ENCODE peak calls at places on chromosomes 5 and 9, in four cellular contexts. F is HepG2, E is GM12878, D is K562. G is an unnamed sample.

GRCh38 chr9:127396253-127396807 is 639 bp upstream of the SLC2A8 start:
- DNase-seq in F (no peak), E (no peak), D (no peak), G (no peak)

GRCh38 chr5:83745821-83746220 is 25.2 kb upstream of the HAPLN1 start:
- DNase-seq in F (no peak), E (no peak), D (no peak), G (no peak)

GRCh38 chr9:5562806-5563416 is 52.6 kb downstream of the PDCD1LG2 start:
- DNase-seq in F (no peak), E (no peak), D (no peak), G (no peak)

GRCh38 chr9:35287986-35288515 is 126.2 kb downstream of the UNC13B start:
- DNase-seq in F (no peak), E (no peak), D (no peak), G (no peak)

GRCh38 chr5:98816574-98817222 is 43.2 kb downstream of the RGMB start:
- DNase-seq in F (peak; percentile 10), E (no peak), D (no peak), G (no peak)

GRCh38 chr5:27818888-27819287 is 780.5 kb upstream of the CDH9 start:
- DNase-seq in F (no peak), E (no peak), D (no peak), G (no peak)

GRCh38 chr5:128534729-128535128 is 3.3 kb downstream of the FBN2 start:
- DNase-seq in F (no peak), E (no peak), D (no peak), G (no peak)

GRCh38 chr5:180718810-180719453 is 20.9 kb downstream of the OR2Y1 start:
- DNase-seq in F (peak; percentile 25), E (no peak), D (peak; percentile 29), G (no peak)

GRCh38 chr5:675876-676698 is 17.1 kb downstream of the TPPP start:
- DNase-seq in F (no peak), E (no peak), D (no peak), G (peak; percentile 49)

GRCh38 chr5:93584531-93585053 is 1.6 kb downstream of the NR2F1 start:
- DNase-seq in F (no peak), E (no peak), D (no peak), G (no peak)

GRCh38 chr5:68424799-68425537 is 209.4 kb downstream of the PIK3R1 start:
- DNase-seq in F (no peak), E (peak; percentile 67), D (no peak), G (no peak)

GRCh38 chr5:87770601-87771121 is 357.9 kb upstream of the CCNH start:
- DNase-seq in F (no peak), E (no peak), D (no peak), G (peak; percentile 63)

GRCh38 chr5:45179686-45180085 is 370.9 kb downstream of the MRPS30 start:
- DNase-seq in F (no peak), E (no peak), D (no peak), G (no peak)

GRCh38 chr9:38026021-38026809 is 42.8 kb downstream of the SHB start:
- DNase-seq in F (peak; percentile 29), E (no peak), D (peak; percentile 62), G (no peak)

DNA sequence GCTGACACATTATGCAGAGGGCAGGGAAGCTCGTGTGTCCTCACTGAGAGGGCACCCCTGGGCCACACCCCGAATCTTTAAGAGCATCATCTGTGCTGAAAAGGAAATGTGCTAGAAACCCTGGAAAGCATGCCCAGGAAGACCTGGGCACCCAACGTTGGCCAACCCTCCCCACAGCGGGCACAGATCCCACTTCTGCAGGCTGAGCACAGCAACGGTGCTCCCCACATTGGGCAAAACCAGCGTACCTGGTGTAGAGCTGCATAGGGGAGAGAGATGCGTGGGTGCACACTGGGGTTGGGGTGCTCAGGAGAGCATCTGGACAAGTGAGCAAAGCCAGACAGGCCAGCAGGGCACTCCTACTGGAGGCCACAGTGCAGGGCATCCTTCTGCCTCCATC is 32.6 kb downstream of the ROR2 start:
- DNase-seq in F (no peak), E (no peak), D (no peak), G (no peak)
- H3K79me2 ChIP-seq in F (no peaks in the 10 kb centered on the region), E (no peaks in the 10 kb centered on the region), D (peaks cover 78% of the 10 kb centered on the region), G (no peaks in the 10 kb centered on the region)

GRCh38 chr5:166505086-166505485 is 1786.4 kb upstream of the WWC1 start:
- DNase-seq in F (no peak), E (no peak), D (no peak), G (no peak)
- TF ChIP-seq CBX5 in F (no peak), E (no peak), D (no peak), G (no peak)

DNA sequence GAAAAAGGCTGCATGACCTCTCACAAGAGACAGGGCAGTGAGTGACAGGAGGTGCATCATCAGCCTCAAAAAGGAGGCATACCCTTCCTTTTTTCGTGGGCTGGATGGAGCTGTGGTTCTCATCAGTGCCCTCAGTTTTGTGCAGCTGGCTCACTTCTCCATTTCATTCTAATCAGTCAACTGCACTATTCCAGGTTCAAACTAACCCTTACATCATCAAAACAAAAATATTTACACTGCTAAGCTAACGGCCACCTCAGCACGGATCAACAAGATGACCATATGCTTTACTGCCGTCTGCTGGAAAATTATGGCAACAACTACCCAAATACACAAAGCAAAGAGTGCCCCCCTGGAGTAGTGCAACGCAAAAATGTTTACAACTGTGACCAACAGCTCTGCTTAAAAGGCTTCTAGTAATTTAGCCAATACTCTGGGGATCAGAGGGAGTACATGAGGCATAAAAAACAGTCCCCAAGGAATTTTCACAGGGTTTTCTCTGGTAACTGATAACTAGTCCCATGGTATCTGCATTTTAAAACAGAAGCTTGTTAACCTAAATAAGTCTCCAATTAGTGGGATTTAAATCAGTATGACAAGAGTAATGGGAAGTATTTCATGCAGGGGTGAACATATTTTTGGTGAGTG is 10.8 kb downstream of the KCNV2 start:
- DNase-seq in F (peak; percentile 58), E (peak; percentile 61), D (peak; percentile 26), G (no peak)
- TF ChIP-seq SRF in F (no peak), E (no peak), D (no peak), G (no peak)

GRCh38 chr5:169666365-169666764 is 29.3 kb downstream of the DOCK2 start:
- DNase-seq in F (no peak), E (no peak), D (no peak), G (no peak)
- H3K79me2 ChIP-seq in F (no peaks in the 10 kb centered on the region), E (peaks cover 64% of the 10 kb centered on the region), D (no peaks in the 10 kb centered on the region), G (no peaks in the 10 kb centered on the region)

DNA sequence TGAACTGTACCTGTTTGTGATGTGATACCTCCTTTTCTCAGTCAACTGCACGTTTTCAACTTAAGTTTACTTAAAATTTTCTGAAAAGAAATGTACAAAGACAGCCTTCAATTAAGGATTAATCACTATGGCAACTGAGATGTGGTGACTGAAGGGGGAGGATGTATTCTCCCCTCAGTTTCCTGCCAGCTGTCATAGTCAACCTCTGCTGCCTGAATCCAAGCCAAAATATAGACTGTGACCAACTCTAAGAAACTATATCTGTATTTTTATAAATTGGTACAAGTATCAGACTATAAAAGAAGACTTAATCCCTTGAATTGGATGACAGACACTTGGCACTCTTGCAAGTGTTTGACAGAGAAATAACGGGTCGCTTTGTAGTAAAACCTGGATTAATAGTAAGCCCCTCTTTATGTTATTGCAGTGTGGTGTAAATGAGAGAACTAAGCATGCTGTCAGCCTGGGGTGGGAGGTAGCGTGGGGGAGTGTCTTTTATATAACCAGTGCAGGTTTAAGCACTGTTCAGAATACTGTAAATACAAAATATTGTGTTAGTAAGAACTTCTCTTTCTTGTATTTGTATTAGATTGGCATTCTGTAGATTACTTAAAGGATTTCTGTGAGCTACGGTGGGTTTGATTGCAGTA is 106.4 kb downstream of the ERCC6L2 start:
- DNase-seq in F (no peak), E (no peak), D (no peak), G (no peak)
- TF ChIP-seq CBX5 in F (no peak), E (no peak), D (no peak), G (no peak)

GRCh38 chr5:7762267-7762666 is 88.7 kb downstream of the CFAP90 start:
- DNase-seq in F (no peak), E (no peak), D (no peak), G (no peak)
- TF ChIP-seq SRF in F (no peak), E (no peak), D (no peak), G (no peak)

DNA sequence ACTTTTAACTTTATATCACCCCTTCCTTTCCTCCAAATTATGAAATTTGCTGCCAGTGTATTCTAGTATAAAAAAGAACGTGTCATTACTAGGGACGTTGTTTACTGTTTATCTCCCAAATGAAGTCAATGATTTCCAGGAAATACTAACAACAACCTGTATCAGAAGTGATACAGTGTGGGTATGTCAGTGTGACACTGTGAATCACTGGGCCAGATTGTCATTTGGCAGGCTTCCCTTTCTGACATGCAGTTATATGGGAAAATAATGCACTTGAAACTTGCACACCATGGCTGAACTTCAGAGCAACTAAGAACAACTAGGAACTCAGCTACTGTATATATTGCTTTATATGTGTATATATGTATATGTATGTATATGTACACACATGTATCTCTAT is 12.6 kb downstream of the ZNF462 start:
- DNase-seq in F (no peak), E (no peak), D (no peak), G (no peak)
- H3K79me2 ChIP-seq in F (no peaks in the 10 kb centered on the region), E (no peaks in the 10 kb centered on the region), D (no peaks in the 10 kb centered on the region), G (peaks cover 100% of the 10 kb centered on the region)